ENCODE peak calls at places on chromosomes 16 and 17, in eight cellular contexts. One of them, this sample, is unnamed.

GRCh38 chr16:31354394-31355291 is at the start of gene ITGAX:
- DNase-seq in transverse colon: peak
- DNase-seq in frontal cortex: no peak
- DNase-seq in HT-29: no peak
- DNase-seq in cardiac muscle cell: no peak
- DNase-seq in T-helper 2 cell: peak
- DNase-seq in nephron progenitor cell: no peak
- DNase-seq in non-pigmented ciliary epithelial cell: no peak
- DNase-seq in this sample: peak

GRCh38 chr16:23504076-23504452 is 6.2 kb downstream of the GGA2 start:
- DNase-seq in non-pigmented ciliary epithelial cell: no peak
- DNase-seq in nephron progenitor cell: no peak
- DNase-seq in transverse colon: no peak
- DNase-seq in HT-29: no peak
- DNase-seq in cardiac muscle cell: no peak
- DNase-seq in frontal cortex: no peak
- DNase-seq in T-helper 2 cell: no peak
- DNase-seq in this sample: no peak

GRCh38 chr17:44170499-44171201 is at the start of gene ASB16:
- DNase-seq in transverse colon: no peak
- DNase-seq in HT-29: no peak
- DNase-seq in T-helper 2 cell: no peak
- DNase-seq in non-pigmented ciliary epithelial cell: no peak
- DNase-seq in nephron progenitor cell: no peak
- DNase-seq in cardiac muscle cell: peak
- DNase-seq in frontal cortex: no peak
- DNase-seq in this sample: peak

GRCh38 chr16:63655846-63656245 is 1466.0 kb downstream of the CDH11 start:
- DNase-seq in non-pigmented ciliary epithelial cell: no peak
- DNase-seq in nephron progenitor cell: no peak
- DNase-seq in cardiac muscle cell: no peak
- DNase-seq in frontal cortex: no peak
- DNase-seq in T-helper 2 cell: no peak
- DNase-seq in HT-29: no peak
- DNase-seq in transverse colon: no peak
- DNase-seq in this sample: no peak

GRCh38 chr16:25707982-25708583 is 16.3 kb downstream of the HS3ST4 start:
- DNase-seq in nephron progenitor cell: peak
- DNase-seq in HT-29: peak
- DNase-seq in T-helper 2 cell: no peak
- DNase-seq in frontal cortex: no peak
- DNase-seq in transverse colon: peak
- DNase-seq in non-pigmented ciliary epithelial cell: no peak
- DNase-seq in cardiac muscle cell: peak
- DNase-seq in this sample: peak

GRCh38 chr16:54077412-54077821 is 209.2 kb downstream of the IRX3 start:
- DNase-seq in cardiac muscle cell: no peak
- DNase-seq in nephron progenitor cell: no peak
- DNase-seq in T-helper 2 cell: no peak
- DNase-seq in non-pigmented ciliary epithelial cell: peak
- DNase-seq in HT-29: no peak
- DNase-seq in transverse colon: no peak
- DNase-seq in frontal cortex: no peak
- DNase-seq in this sample: no peak

GRCh38 chr16:10834766-10835165 is 16.2 kb upstream of the TVP23A start:
- DNase-seq in HT-29: no peak
- DNase-seq in cardiac muscle cell: no peak
- DNase-seq in T-helper 2 cell: no peak
- DNase-seq in nephron progenitor cell: no peak
- DNase-seq in non-pigmented ciliary epithelial cell: no peak
- DNase-seq in frontal cortex: no peak
- DNase-seq in transverse colon: no peak
- DNase-seq in this sample: no peak

GRCh38 chr16:89159174-89159849 is 12.2 kb upstream of the CDH15 start:
- DNase-seq in T-helper 2 cell: no peak
- DNase-seq in non-pigmented ciliary epithelial cell: no peak
- DNase-seq in transverse colon: no peak
- DNase-seq in HT-29: no peak
- DNase-seq in frontal cortex: no peak
- DNase-seq in cardiac muscle cell: no peak
- DNase-seq in nephron progenitor cell: no peak
- DNase-seq in this sample: peak

GRCh38 chr16:61332461-61332860 is 703.8 kb downstream of the CDH8 start:
- DNase-seq in transverse colon: no peak
- DNase-seq in frontal cortex: no peak
- DNase-seq in HT-29: no peak
- DNase-seq in T-helper 2 cell: no peak
- DNase-seq in cardiac muscle cell: no peak
- DNase-seq in non-pigmented ciliary epithelial cell: no peak
- DNase-seq in nephron progenitor cell: no peak
- DNase-seq in this sample: no peak

GRCh38 chr17:57632294-57632693 is 112.8 kb downstream of the CCDC182 start:
- DNase-seq in nephron progenitor cell: no peak
- DNase-seq in non-pigmented ciliary epithelial cell: no peak
- DNase-seq in HT-29: no peak
- DNase-seq in frontal cortex: no peak
- DNase-seq in cardiac muscle cell: no peak
- DNase-seq in transverse colon: no peak
- DNase-seq in T-helper 2 cell: no peak
- DNase-seq in this sample: no peak

This sample was measured in pancreas.